ENCODE peak calls at places on chromosomes 11 and 22, in nine cellular contexts. M is effector memory CD4-positive, alpha-beta T cell; G is AG09309; Q is NCI-H1092; X is fibroblast of mammary gland; Z is psoas muscle; N is skeletal muscle cell; I is SW480; T is stimulated activated CD4-positive, alpha-beta T cell treated with anti-CD3 and anti-CD28 coated beads, TNF-alpha, amount 100 ng/mL, for 24 hours. L is an unnamed sample.

GRCh38 chr11:121520243-121521144 is 67.7 kb upstream of the SORL1-AS1 start:
- DNase-seq in M (no peak), G (peak; percentile 39), Q (no peak), X (peak; percentile 92), Z (no peak), N (peak; percentile 57), I (no peak), T (no peak), L (peak; percentile 22)

GRCh38 chr11:118916842-118917388 is 8.8 kb downstream of the BCL9L start:
- DNase-seq in M (no peak), G (peak; percentile 77), Q (no peak), X (peak; percentile 91), Z (peak; percentile 74), N (peak; percentile 69), I (no peak), T (no peak), L (no peak)

GRCh38 chr11:130601141-130601540 is 152.7 kb downstream of the ADAMTS15 start:
- DNase-seq in M (no peak), G (no peak), Q (no peak), X (peak; percentile 87), Z (peak; percentile 66), N (no peak), I (no peak), T (no peak), L (no peak)

GRCh38 chr11:61585115-61585514 is 4.2 kb upstream of the SYT7 start:
- DNase-seq in M (no peak), G (no peak), Q (no peak), X (no peak), Z (no peak), N (no peak), I (no peak), T (no peak), L (no peak)

GRCh38 chr11:121801796-121802195 is 314.2 kb downstream of the BLID start:
- DNase-seq in M (no peak), G (no peak), Q (no peak), X (no peak), Z (no peak), N (no peak), I (no peak), T (no peak), L (no peak)

GRCh38 chr11:56988614-56989013 is at the start of gene OR5AK2:
- DNase-seq in M (no peak), G (no peak), Q (no peak), X (no peak), Z (no peak), N (no peak), I (no peak), T (no peak), L (no peak)

GRCh38 chr22:45568213-45568612 is 65.5 kb downstream of the FBLN1 start:
- DNase-seq in M (no peak), G (no peak), Q (no peak), X (no peak), Z (no peak), N (no peak), I (no peak), T (no peak), L (no peak)

GRCh38 chr11:39990413-39990812 is 1469.0 kb downstream of the LRRC4C start:
- DNase-seq in M (no peak), G (no peak), Q (no peak), X (no peak), Z (no peak), N (no peak), I (no peak), T (no peak), L (no peak)

GRCh38 chr11:118263694-118264567 is at the start of gene MPZL2:
- DNase-seq in M (no peak), G (no peak), Q (no peak), X (no peak), Z (peak; percentile 15), N (no peak), I (peak; percentile 92), T (no peak), L (no peak)

GRCh38 chr11:67486481-67487195 is 3.8 kb downstream of the AIP start:
- DNase-seq in M (no peak), G (no peak), Q (no peak), X (no peak), Z (no peak), N (no peak), I (no peak), T (peak; percentile 46), L (no peak)

GRCh38 chr11:117281159-117281558 is 10.0 kb upstream of the BACE1-AS start:
- DNase-seq in M (no peak), G (peak; percentile 97), Q (no peak), X (peak; percentile 99), Z (no peak), N (peak; percentile 92), I (no peak), T (no peak), L (peak; percentile 93)